ENCODE peak calls at places on chromosomes 5 and 9, in six cellular contexts. W is aorta; K is Jurkat, Clone E6-1; V is GM12878; D is caudate nucleus; H is NCI-H1092. S is an unnamed sample.

GRCh38 chr5:89871906-89872305 is 537.6 kb downstream of the CETN3 start:
- DNase-seq in H (no peak), W (no peak), D (no peak), V (no peak), K (no peak), S (no peak)

GRCh38 chr5:103962023-103962422 is 399.4 kb upstream of the NUDT12 start:
- DNase-seq in V (no peak), D (no peak), W (no peak), K (no peak), H (no peak), S (no peak)

GRCh38 chr5:78746990-78747389 is 98.4 kb upstream of the LHFPL2 start:
- DNase-seq in W (no peak), V (no peak), D (no peak), K (no peak), H (no peak), S (no peak)

GRCh38 chr5:152514827-152515397 is 109.8 kb upstream of the NMUR2 start:
- DNase-seq in V (no peak), W (no peak), D (no peak), H (peak), K (peak), S (no peak)

GRCh38 chr9:95092321-95093072 is 225.0 kb downstream of the FANCC start:
- DNase-seq in H (no peak), W (peak), D (no peak), V (no peak), K (peak), S (peak)

GRCh38 chr5:142686968-142687367 is 1.1 kb upstream of the FGF1 start:
- DNase-seq in K (no peak), V (no peak), D (no peak), H (no peak), W (no peak), S (no peak)

GRCh38 chr5:67969176-67969575 is 246.4 kb upstream of the PIK3R1 start:
- DNase-seq in K (no peak), V (no peak), D (no peak), W (no peak), H (no peak), S (no peak)

GRCh38 chr9:106888992-106889631 is 26.1 kb downstream of the ZNF462 start:
- DNase-seq in H (no peak), W (no peak), K (peak), D (no peak), V (no peak), S (no peak)

GRCh38 chr9:82882133-82882532 is 180.8 kb downstream of the RASEF start:
- DNase-seq in V (no peak), K (no peak), D (no peak), H (no peak), W (no peak), S (no peak)

GRCh38 chr9:131739192-131739961 is 499 bp downstream of the RAPGEF1 start:
- DNase-seq in K (no peak), V (no peak), H (no peak), W (peak), D (no peak), S (peak)

GRCh38 chr9:127862075-127863011 is 7.9 kb upstream of the ENG start:
- DNase-seq in W (peak), V (no peak), D (peak), H (no peak), K (no peak), S (peak)

GRCh38 chr5:74952406-74952805 is 86.2 kb upstream of the FAM169A start:
- DNase-seq in K (no peak), V (no peak), H (no peak), W (no peak), D (no peak), S (no peak)

GRCh38 chr9:37410969-37411785 is 11.3 kb upstream of the GRHPR start:
- DNase-seq in D (no peak), K (peak), H (no peak), W (peak), V (no peak), S (peak)

GRCh38 chr5:173472164-173472563 is 143.9 kb upstream of the STC2 start:
- DNase-seq in D (peak), H (no peak), K (no peak), W (peak), V (no peak), S (peak)

GRCh38 chr5:72746736-72747135 is 69.7 kb upstream of the TNPO1 start:
- DNase-seq in K (no peak), H (no peak), V (no peak), W (no peak), D (no peak), S (no peak)

GRCh38 chr5:74673011-74673790 is 11.8 kb upstream of the HEXB start:
- DNase-seq in K (peak), D (peak), W (no peak), V (no peak), H (no peak), S (no peak)

GRCh38 chr5:160333726-160334125 is 21.4 kb upstream of the CCNJL start:
- DNase-seq in D (no peak), W (no peak), V (no peak), H (no peak), K (no peak), S (no peak)

GRCh38 chr9:137025120-137025966 is 2.7 kb downstream of the ABCA2 start:
- DNase-seq in W (no peak), D (peak), H (peak), V (no peak), K (no peak), S (no peak)

GRCh38 chr5:122436615-122437014 is 124.6 kb downstream of the SNCAIP start:
- DNase-seq in V (no peak), W (no peak), D (no peak), H (no peak), K (no peak), S (no peak)

GRCh38 chr5:10602031-10602806 is 38.3 kb downstream of the ANKRD33B start:
- DNase-seq in D (no peak), W (no peak), V (no peak), H (no peak), K (no peak), S (no peak)

GRCh38 chr9:37531699-37532098 is 44.5 kb downstream of the FBXO10 start:
- DNase-seq in W (no peak), H (no peak), V (peak), D (no peak), K (no peak), S (no peak)

GRCh38 chr5:38515648-38516047 is 40.8 kb downstream of the LIFR start:
- DNase-seq in K (no peak), W (no peak), H (no peak), V (no peak), D (no peak), S (no peak)

GRCh38 chr9:130030821-130031481 is 12.0 kb downstream of the FNBP1 start:
- DNase-seq in K (peak), H (no peak), W (no peak), V (no peak), D (no peak), S (no peak)

GRCh38 chr5:74686962-74687751 is 2.1 kb downstream of the HEXB start:
- DNase-seq in K (no peak), V (no peak), D (no peak), H (no peak), W (no peak), S (no peak)

GRCh38 chr5:57414857-57415256 is 67.8 kb downstream of the ACTBL2 start:
- DNase-seq in W (no peak), V (no peak), K (no peak), D (no peak), H (no peak), S (no peak)

GRCh38 chr5:136364307-136364706 is 1.0 kb downstream of the TRPC7 start:
- DNase-seq in H (no peak), V (no peak), K (no peak), D (no peak), W (no peak), S (no peak)

GRCh38 chr9:97710356-97711222 is 13.4 kb upstream of the XPA start:
- DNase-seq in W (peak), D (no peak), K (peak), H (peak), V (no peak), S (no peak)

GRCh38 chr5:13567819-13568218 is 376.7 kb downstream of the DNAH5 start:
- DNase-seq in W (no peak), V (no peak), H (no peak), K (peak), D (no peak), S (no peak)

GRCh38 chr9:134492281-134492691 is 149.3 kb upstream of the COL5A1 start:
- DNase-seq in H (no peak), D (no peak), W (peak), K (no peak), V (no peak), S (peak)

GRCh38 chr5:138083702-138084101 is at the start of gene WNT8A:
- DNase-seq in V (no peak), W (no peak), D (no peak), H (no peak), K (no peak), S (no peak)

GRCh38 chr5:95763941-95764340 is 32.8 kb downstream of the RHOBTB3 start:
- DNase-seq in K (no peak), H (no peak), D (no peak), V (no peak), W (no peak), S (no peak)

GRCh38 chr5:154311362-154311761 is 120.8 kb downstream of the GALNT10 start:
- DNase-seq in W (no peak), K (peak), H (no peak), D (no peak), V (peak), S (no peak)

GRCh38 chr5:104016650-104017049 is 454.1 kb upstream of the NUDT12 start:
- DNase-seq in K (no peak), D (no peak), H (no peak), W (no peak), V (no peak), S (no peak)

GRCh38 chr5:160280384-160281090 is 31.8 kb downstream of the CCNJL start:
- DNase-seq in H (no peak), K (no peak), D (no peak), V (no peak), W (no peak), S (no peak)

GRCh38 chr9:68497629-68498028 is 43.1 kb downstream of the TMEM252 start:
- DNase-seq in D (no peak), V (no peak), K (no peak), H (no peak), W (no peak), S (no peak)

GRCh38 chr5:175517824-175518450 is 39.6 kb downstream of the SFXN1 start:
- DNase-seq in H (no peak), V (no peak), K (no peak), W (no peak), D (peak), S (no peak)

GRCh38 chr5:39662945-39663344 is 238.2 kb upstream of the DAB2 start:
- DNase-seq in V (no peak), K (no peak), H (no peak), D (no peak), W (no peak), S (no peak)

S was measured in posterior vena cava.